ENCODE peak calls at places on chromosomes 1 and 21, in eight cellular contexts. M is CD8-positive, alpha-beta T cell; P is uterus; F is HepG2; D is Caco-2; B is heart right ventricle; A is HCT116; X is kidney. I is an unnamed sample.

GRCh38 chr1:9292361-9293240 is at the start of gene SPSB1:
- DNase-seq in M (peak; percentile 43), P (peak; percentile 81), F (peak; percentile 44), D (peak; percentile 67), B (peak; percentile 75), A (no peak), X (peak; percentile 91), I (peak; percentile 60)

GRCh38 chr1:238476881-238477280 is 586.2 kb upstream of the ZP4 start:
- DNase-seq in M (no peak), P (no peak), F (no peak), D (no peak), B (no peak), A (no peak), X (no peak), I (no peak)

GRCh38 chr1:98981917-98982513 is 22.6 kb downstream of the PLPPR5 start:
- DNase-seq in M (no peak), P (no peak), F (no peak), D (no peak), B (no peak), A (no peak), X (no peak), I (no peak)

GRCh38 chr1:9294440-9294773 is 1.7 kb downstream of the SPSB1 start:
- DNase-seq in M (no peak), P (no peak), F (peak; percentile 34), D (no peak), B (no peak), A (no peak), X (no peak), I (no peak)

GRCh38 chr1:237903961-237904360 is 13.2 kb upstream of the ZP4 start:
- DNase-seq in M (no peak), P (no peak), F (no peak), D (no peak), B (no peak), A (no peak), X (no peak), I (no peak)

GRCh38 chr1:65393345-65393744 is 27.1 kb upstream of the LEPR start:
- DNase-seq in M (no peak), P (no peak), F (no peak), D (no peak), B (no peak), A (no peak), X (no peak), I (no peak)

GRCh38 chr1:33586111-33586510 is 113.7 kb downstream of the ZSCAN20 start:
- DNase-seq in M (no peak), P (no peak), F (peak; percentile 10), D (no peak), B (no peak), A (peak; percentile 13), X (no peak), I (no peak)

GRCh38 chr1:218705391-218705790 is 360.3 kb downstream of the TGFB2 start:
- DNase-seq in M (no peak), P (no peak), F (no peak), D (no peak), B (no peak), A (no peak), X (no peak), I (no peak)

GRCh38 chr1:23529146-23530088 is 1.6 kb downstream of the E2F2 start:
- DNase-seq in M (no peak), P (no peak), F (no peak), D (no peak), B (no peak), A (no peak), X (no peak), I (no peak)

GRCh38 chr21:40846566-40847411 is at the start of gene DSCAM:
- DNase-seq in M (no peak), P (no peak), F (no peak), D (peak; percentile 3), B (no peak), A (no peak), X (no peak), I (no peak)

GRCh38 chr1:2322065-2322571 is 69.2 kb downstream of the MORN1 start:
- DNase-seq in M (no peak), P (peak; percentile 90), F (peak; percentile 34), D (no peak), B (peak; percentile 79), A (no peak), X (peak; percentile 96), I (peak; percentile 66)

GRCh38 chr1:179677882-179678281 is 65.2 kb upstream of the FAM163A start:
- DNase-seq in M (no peak), P (no peak), F (no peak), D (no peak), B (no peak), A (no peak), X (no peak), I (no peak)

GRCh38 chr1:171984850-171985485 is 143.7 kb downstream of the DNM3 start:
- DNase-seq in M (no peak), P (no peak), F (peak; percentile 40), D (peak; percentile 24), B (no peak), A (peak; percentile 29), X (no peak), I (no peak)

GRCh38 chr21:43369124-43369523 is 57.8 kb downstream of the SIK1 start:
- DNase-seq in M (no peak), P (no peak), F (peak; percentile 31), D (no peak), B (peak; percentile 4), A (no peak), X (no peak), I (peak; percentile 27)

GRCh38 chr1:61140056-61140549 is 57.7 kb downstream of the NFIA start:
- DNase-seq in M (no peak), P (no peak), F (no peak), D (no peak), B (no peak), A (no peak), X (no peak), I (no peak)
- H3K4me1 ChIP-seq in M (no peaks in the 10 kb centered on the region), P (no peaks in the 10 kb centered on the region), F (peaks cover 54% of the 10 kb centered on the region), D (no peaks in the 10 kb centered on the region), B (peaks cover 69% of the 10 kb centered on the region), A (peaks cover 8% of the 10 kb centered on the region), X (peaks cover 6% of the 10 kb centered on the region), I (peaks cover 67% of the 10 kb centered on the region)

GRCh38 chr1:224182057-224182865 is 779 bp upstream of the DEGS1 start:
- DNase-seq in M (peak; percentile 31), P (no peak), F (no peak), D (no peak), B (no peak), A (no peak), X (no peak), I (no peak)

GRCh38 chr1:224181453-224181810 is 1.6 kb upstream of the DEGS1 start:
- DNase-seq in M (no peak), P (no peak), F (no peak), D (no peak), B (no peak), A (no peak), X (no peak), I (no peak)

GRCh38 chr1:224180783-224181452 is 2.1 kb upstream of the DEGS1 start:
- DNase-seq in M (no peak), P (no peak), F (no peak), D (no peak), B (no peak), A (no peak), X (no peak), I (no peak)

GRCh38 chr1:224183591-224184312 is 712 bp downstream of the DEGS1 start:
- DNase-seq in M (peak; percentile 42), P (peak; percentile 59), F (peak; percentile 15), D (peak; percentile 68), B (peak; percentile 66), A (no peak), X (peak; percentile 90), I (no peak)

GRCh38 chr1:224182866-224183590 is at the start of gene DEGS1:
- DNase-seq in M (peak; percentile 78), P (peak; percentile 78), F (peak; percentile 72), D (peak; percentile 93), B (peak; percentile 83), A (peak; percentile 40), X (peak; percentile 94), I (peak; percentile 68)
- TF ChIP-seq CTCF in M (no peak), P (no peak), F (no peak), D (peak; percentile 17), B (no peak), A (no peak), X (no peak), I (no peak)

DNA sequence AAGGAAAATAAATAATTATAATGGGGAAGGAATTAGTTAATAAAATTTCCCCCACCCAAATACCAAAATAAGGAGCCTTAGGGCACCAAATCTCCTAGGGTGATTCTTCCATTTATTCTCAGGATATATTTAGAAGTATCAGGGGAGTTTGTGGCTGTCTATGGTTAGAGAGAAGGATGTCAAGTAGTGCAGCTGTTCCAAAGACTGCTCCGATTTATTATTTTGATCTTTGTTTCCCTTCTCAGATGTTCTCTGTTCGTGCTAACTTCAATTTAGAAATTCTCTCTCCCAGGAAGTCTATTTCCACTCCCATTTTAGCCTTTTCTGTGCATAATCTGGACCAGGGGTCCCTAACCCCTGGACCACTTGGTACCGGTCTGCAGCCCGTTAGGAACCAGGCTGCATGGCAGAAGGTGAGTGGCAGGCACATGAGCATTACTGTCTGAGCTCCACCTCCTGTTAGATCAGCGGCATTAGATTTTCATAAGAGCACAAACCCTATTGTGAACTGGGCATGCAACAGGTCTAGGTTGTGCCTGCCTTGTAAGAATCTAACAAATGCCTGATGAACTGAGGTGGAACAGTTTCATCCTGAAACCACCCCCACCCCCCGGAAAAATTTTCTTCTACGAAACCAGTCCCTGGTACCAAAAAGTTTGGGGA is 9.3 kb upstream of the MAST2 start:
- DNase-seq in M (no peak), P (no peak), F (peak; percentile 32), D (no peak), B (no peak), A (no peak), X (no peak), I (no peak)
- H3K4me3 ChIP-seq in M (no peak overlapping the region), P (no peak overlapping the region), F (peak overlapping the region; percentile 43), D (no peak overlapping the region), B (no peak overlapping the region), A (no peak overlapping the region), X (no peak overlapping the region), I (no peak overlapping the region)

DNA sequence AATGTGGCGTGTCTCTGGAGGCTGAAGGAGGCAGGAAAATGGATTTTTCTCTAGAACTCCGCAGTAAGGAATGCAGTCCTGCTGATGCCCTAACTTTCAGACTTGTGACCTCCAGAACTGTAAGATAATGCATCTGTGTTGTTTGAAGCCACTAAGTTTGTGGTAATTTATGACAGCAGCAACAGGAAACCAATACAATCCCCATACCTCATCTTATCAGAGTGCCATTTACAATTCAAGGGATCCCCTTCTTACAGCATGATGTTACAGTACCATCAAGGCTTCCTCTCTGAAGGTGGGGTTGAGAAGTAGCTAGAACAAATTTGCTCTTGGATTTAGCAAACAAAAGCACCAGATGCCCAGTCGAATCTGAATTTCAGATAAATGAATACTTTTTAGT is 21.6 kb downstream of the ABCA4 start:
- DNase-seq in M (no peak), P (no peak), F (no peak), D (no peak), B (no peak), A (no peak), X (no peak), I (no peak)
- H3K4me1 ChIP-seq in M (no peaks in the 10 kb centered on the region), P (peaks cover 20% of the 10 kb centered on the region), F (peaks cover 73% of the 10 kb centered on the region), D (peaks cover 36% of the 10 kb centered on the region), B (peaks cover 43% of the 10 kb centered on the region), A (peaks cover 2% of the 10 kb centered on the region), X (peaks cover 20% of the 10 kb centered on the region), I (peaks cover 46% of the 10 kb centered on the region)

DNA sequence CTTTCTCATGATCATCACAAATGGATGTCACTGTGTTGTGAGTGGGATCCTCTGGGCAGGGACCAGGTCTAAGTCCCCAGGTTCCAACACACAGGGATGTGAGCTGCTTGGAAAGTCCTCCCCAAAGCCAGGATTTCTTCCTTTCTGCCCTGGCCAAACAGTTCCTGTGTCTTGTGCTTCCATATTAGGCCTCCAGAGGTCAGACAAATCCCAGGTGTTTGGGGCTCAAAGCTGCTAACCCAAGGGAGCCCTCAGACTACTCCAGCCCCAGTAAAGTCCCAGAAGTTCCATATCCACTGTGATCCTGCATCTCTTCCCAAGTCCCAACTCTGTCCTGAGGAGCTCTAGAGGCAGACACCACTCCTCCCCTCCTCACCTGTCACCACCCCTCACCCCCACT is 27.7 kb upstream of the MAGOH start:
- DNase-seq in M (no peak), P (no peak), F (peak; percentile 17), D (no peak), B (no peak), A (no peak), X (no peak), I (no peak)
- TF ChIP-seq CTCF in M (no peak), P (no peak), F (peak; percentile 46), D (peak; percentile 35), B (no peak), A (peak; percentile 47), X (peak; percentile 15), I (no peak)